ENCODE peak calls at places on chromosome 1, in ten cellular contexts. One of them, this sample, is unnamed.

GRCh38 chr1:174995916-174996315 is 3.8 kb upstream of the CACYBP start:
- DNase-seq in prostate gland: no peak
- DNase-seq in heart right ventricle: no peak
- DNase-seq in astrocyte of the spinal cord: peak; percentile 16
- DNase-seq in heart left ventricle: no peak
- DNase-seq in body of pancreas: no peak
- DNase-seq in left ventricle myocardium inferior: no peak
- DNase-seq in AG10803: peak; percentile 52
- DNase-seq in CD8-positive, alpha-beta T cell: no peak
- DNase-seq in lung: no peak
- DNase-seq in this sample: no peak

GRCh38 chr1:94986783-94987182 is 59.9 kb upstream of the CNN3 start:
- DNase-seq in prostate gland: no peak
- DNase-seq in heart right ventricle: no peak
- DNase-seq in astrocyte of the spinal cord: peak; percentile 57
- DNase-seq in heart left ventricle: no peak
- DNase-seq in body of pancreas: no peak
- DNase-seq in left ventricle myocardium inferior: no peak
- DNase-seq in AG10803: peak; percentile 84
- DNase-seq in CD8-positive, alpha-beta T cell: no peak
- DNase-seq in lung: no peak
- DNase-seq in this sample: no peak

GRCh38 chr1:54812801-54813478 is 11.8 kb upstream of the TTC22 start:
- DNase-seq in prostate gland: no peak
- DNase-seq in heart right ventricle: no peak
- DNase-seq in astrocyte of the spinal cord: no peak
- DNase-seq in heart left ventricle: no peak
- DNase-seq in body of pancreas: no peak
- DNase-seq in left ventricle myocardium inferior: no peak
- DNase-seq in AG10803: no peak
- DNase-seq in CD8-positive, alpha-beta T cell: no peak
- DNase-seq in lung: no peak
- DNase-seq in this sample: no peak

GRCh38 chr1:54453509-54453908 is 47.3 kb upstream of the SSBP3 start:
- DNase-seq in prostate gland: no peak
- DNase-seq in heart right ventricle: no peak
- DNase-seq in astrocyte of the spinal cord: no peak
- DNase-seq in heart left ventricle: no peak
- DNase-seq in body of pancreas: no peak
- DNase-seq in left ventricle myocardium inferior: no peak
- DNase-seq in AG10803: no peak
- DNase-seq in CD8-positive, alpha-beta T cell: no peak
- DNase-seq in lung: no peak
- DNase-seq in this sample: no peak

GRCh38 chr1:12810691-12811408 is 19.7 kb downstream of the PRAMEF1 start:
- DNase-seq in prostate gland: no peak
- DNase-seq in heart right ventricle: no peak
- DNase-seq in astrocyte of the spinal cord: peak; percentile 3
- DNase-seq in heart left ventricle: no peak
- DNase-seq in body of pancreas: no peak
- DNase-seq in left ventricle myocardium inferior: no peak
- DNase-seq in AG10803: peak; percentile 78
- DNase-seq in CD8-positive, alpha-beta T cell: no peak
- DNase-seq in lung: no peak
- DNase-seq in this sample: peak; percentile 54

GRCh38 chr1:52588535-52588934 is 13.6 kb upstream of the GPX7 start:
- DNase-seq in prostate gland: no peak
- DNase-seq in heart right ventricle: no peak
- DNase-seq in astrocyte of the spinal cord: no peak
- DNase-seq in heart left ventricle: no peak
- DNase-seq in body of pancreas: no peak
- DNase-seq in left ventricle myocardium inferior: no peak
- DNase-seq in AG10803: no peak
- DNase-seq in CD8-positive, alpha-beta T cell: no peak
- DNase-seq in lung: no peak
- DNase-seq in this sample: no peak

GRCh38 chr1:58727363-58727762 is 27.5 kb upstream of the MYSM1 start:
- DNase-seq in prostate gland: peak; percentile 30
- DNase-seq in heart right ventricle: no peak
- DNase-seq in astrocyte of the spinal cord: peak; percentile 84
- DNase-seq in heart left ventricle: no peak
- DNase-seq in body of pancreas: no peak
- DNase-seq in left ventricle myocardium inferior: no peak
- DNase-seq in AG10803: peak; percentile 85
- DNase-seq in CD8-positive, alpha-beta T cell: no peak
- DNase-seq in lung: no peak
- DNase-seq in this sample: peak; percentile 82

GRCh38 chr1:53669511-53670191 is 69.3 kb downstream of the GLIS1 start:
- DNase-seq in prostate gland: no peak
- DNase-seq in heart right ventricle: no peak
- DNase-seq in astrocyte of the spinal cord: no peak
- DNase-seq in heart left ventricle: no peak
- DNase-seq in body of pancreas: no peak
- DNase-seq in left ventricle myocardium inferior: no peak
- DNase-seq in AG10803: peak; percentile 58
- DNase-seq in CD8-positive, alpha-beta T cell: no peak
- DNase-seq in lung: no peak
- DNase-seq in this sample: peak; percentile 71

GRCh38 chr1:72184099-72184695 is 98.1 kb downstream of the NEGR1 start:
- DNase-seq in prostate gland: no peak
- DNase-seq in heart right ventricle: no peak
- DNase-seq in astrocyte of the spinal cord: no peak
- DNase-seq in heart left ventricle: no peak
- DNase-seq in body of pancreas: no peak
- DNase-seq in left ventricle myocardium inferior: no peak
- DNase-seq in AG10803: peak; percentile 49
- DNase-seq in CD8-positive, alpha-beta T cell: no peak
- DNase-seq in lung: no peak
- DNase-seq in this sample: peak; percentile 20

GRCh38 chr1:72182859-72183258 is 99.5 kb downstream of the NEGR1 start:
- DNase-seq in prostate gland: no peak
- DNase-seq in heart right ventricle: no peak
- DNase-seq in astrocyte of the spinal cord: no peak
- DNase-seq in heart left ventricle: no peak
- DNase-seq in body of pancreas: no peak
- DNase-seq in left ventricle myocardium inferior: no peak
- DNase-seq in AG10803: no peak
- DNase-seq in CD8-positive, alpha-beta T cell: no peak
- DNase-seq in lung: no peak
- DNase-seq in this sample: no peak

DNA sequence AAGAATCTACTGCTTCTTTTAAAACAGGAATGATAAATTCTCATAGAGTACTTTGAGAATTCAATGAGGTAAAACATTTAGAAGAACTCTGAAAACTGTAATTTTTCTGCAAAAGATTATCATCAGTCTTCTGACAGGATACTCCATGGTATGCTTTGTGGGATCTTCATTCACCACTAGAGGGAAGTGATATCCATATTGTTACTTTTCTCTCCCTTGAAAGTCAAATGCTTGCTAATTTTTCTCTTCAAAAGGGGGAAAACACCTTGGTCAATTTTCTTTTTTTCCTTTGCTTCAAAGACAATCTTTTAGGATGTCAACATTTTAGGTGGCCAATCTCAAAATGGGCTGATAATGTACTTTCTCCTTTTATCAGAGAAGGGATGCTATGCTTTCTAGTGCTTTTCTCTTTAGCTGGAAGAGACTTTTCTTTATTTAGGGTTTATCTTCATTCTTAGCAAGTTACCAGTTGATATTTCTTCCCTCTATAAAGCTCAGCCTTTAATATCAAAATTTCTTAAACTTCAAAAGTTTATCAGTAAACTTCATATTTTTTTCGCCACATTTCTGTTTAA is 95.5 kb downstream of the NEGR1 start:
- DNase-seq in prostate gland: no peak
- DNase-seq in heart right ventricle: no peak
- DNase-seq in astrocyte of the spinal cord: peak; percentile 45
- DNase-seq in heart left ventricle: no peak
- DNase-seq in body of pancreas: no peak
- DNase-seq in left ventricle myocardium inferior: no peak
- DNase-seq in AG10803: peak; percentile 42
- DNase-seq in CD8-positive, alpha-beta T cell: no peak
- DNase-seq in lung: no peak
- DNase-seq in this sample: peak; percentile 57
- TF ChIP-seq CTCF in prostate gland: no peak
- TF ChIP-seq CTCF in heart right ventricle: peak; percentile 56
- TF ChIP-seq CTCF in astrocyte of the spinal cord: peak; percentile 73
- TF ChIP-seq CTCF in heart left ventricle: peak; percentile 57
- TF ChIP-seq CTCF in body of pancreas: peak; percentile 22
- TF ChIP-seq CTCF in left ventricle myocardium inferior: peak; percentile 60
- TF ChIP-seq CTCF in AG10803: peak; percentile 86
- TF ChIP-seq CTCF in CD8-positive, alpha-beta T cell: no peak
- TF ChIP-seq CTCF in lung: no peak
- TF ChIP-seq CTCF in this sample: peak; percentile 77

GRCh38 chr1:21779613-21780521 is 3.1 kb downstream of the USP48 start:
- DNase-seq in prostate gland: no peak
- DNase-seq in heart right ventricle: no peak
- DNase-seq in astrocyte of the spinal cord: no peak
- DNase-seq in heart left ventricle: no peak
- DNase-seq in body of pancreas: no peak
- DNase-seq in left ventricle myocardium inferior: no peak
- DNase-seq in AG10803: no peak
- DNase-seq in CD8-positive, alpha-beta T cell: no peak
- DNase-seq in lung: no peak
- DNase-seq in this sample: peak; percentile 49

GRCh38 chr1:21781971-21782867 is 730 bp downstream of the USP48 start:
- DNase-seq in prostate gland: peak; percentile 64
- DNase-seq in heart right ventricle: no peak
- DNase-seq in astrocyte of the spinal cord: peak; percentile 57
- DNase-seq in heart left ventricle: no peak
- DNase-seq in body of pancreas: peak; percentile 29
- DNase-seq in left ventricle myocardium inferior: no peak
- DNase-seq in AG10803: peak; percentile 65
- DNase-seq in CD8-positive, alpha-beta T cell: peak; percentile 61
- DNase-seq in lung: peak; percentile 54
- DNase-seq in this sample: peak; percentile 69

GRCh38 chr1:21782868-21783678 is at the start of gene USP48:
- DNase-seq in prostate gland: peak; percentile 98
- DNase-seq in heart right ventricle: peak; percentile 99
- DNase-seq in astrocyte of the spinal cord: peak; percentile 96
- DNase-seq in heart left ventricle: peak; percentile 98
- DNase-seq in body of pancreas: peak; percentile 98
- DNase-seq in left ventricle myocardium inferior: peak; percentile 96
- DNase-seq in AG10803: peak; percentile 96
- DNase-seq in CD8-positive, alpha-beta T cell: peak; percentile 96
- DNase-seq in lung: peak; percentile 97
- DNase-seq in this sample: peak; percentile 98

GRCh38 chr1:21786640-21787039 is 3.7 kb upstream of the USP48 start:
- DNase-seq in prostate gland: no peak
- DNase-seq in heart right ventricle: no peak
- DNase-seq in astrocyte of the spinal cord: no peak
- DNase-seq in heart left ventricle: no peak
- DNase-seq in body of pancreas: no peak
- DNase-seq in left ventricle myocardium inferior: no peak
- DNase-seq in AG10803: no peak
- DNase-seq in CD8-positive, alpha-beta T cell: no peak
- DNase-seq in lung: no peak
- DNase-seq in this sample: no peak

GRCh38 chr1:21783679-21784603 is 992 bp upstream of the USP48 start:
- DNase-seq in prostate gland: peak; percentile 6
- DNase-seq in heart right ventricle: peak; percentile 18
- DNase-seq in astrocyte of the spinal cord: peak; percentile 96
- DNase-seq in heart left ventricle: no peak
- DNase-seq in body of pancreas: peak; percentile 61
- DNase-seq in left ventricle myocardium inferior: no peak
- DNase-seq in AG10803: peak; percentile 63
- DNase-seq in CD8-positive, alpha-beta T cell: no peak
- DNase-seq in lung: no peak
- DNase-seq in this sample: peak; percentile 92
- H3K4me3 ChIP-seq in prostate gland: peak overlapping the region; percentile 94
- H3K4me3 ChIP-seq in heart right ventricle: peak overlapping the region; percentile 80
- H3K4me3 ChIP-seq in astrocyte of the spinal cord: peak overlapping the region; percentile 93
- H3K4me3 ChIP-seq in heart left ventricle: peak overlapping the region; percentile 98
- H3K4me3 ChIP-seq in body of pancreas: peak overlapping the region; percentile 92
- H3K4me3 ChIP-seq in left ventricle myocardium inferior: peak overlapping the region; percentile 85
- H3K4me3 ChIP-seq in AG10803: peak overlapping the region; percentile 95
- H3K4me3 ChIP-seq in CD8-positive, alpha-beta T cell: peak overlapping the region; percentile 89
- H3K4me3 ChIP-seq in lung: no peak overlapping the region
- H3K4me3 ChIP-seq in this sample: peak overlapping the region; percentile 77

GRCh38 chr1:173097001-173097400 is 46.3 kb upstream of the TNFSF18 start:
- DNase-seq in prostate gland: no peak
- DNase-seq in heart right ventricle: no peak
- DNase-seq in astrocyte of the spinal cord: peak; percentile 21
- DNase-seq in heart left ventricle: no peak
- DNase-seq in body of pancreas: no peak
- DNase-seq in left ventricle myocardium inferior: no peak
- DNase-seq in AG10803: peak; percentile 59
- DNase-seq in CD8-positive, alpha-beta T cell: no peak
- DNase-seq in lung: no peak
- DNase-seq in this sample: peak; percentile 13

GRCh38 chr1:173099166-173099565 is 48.4 kb upstream of the TNFSF18 start:
- DNase-seq in prostate gland: no peak
- DNase-seq in heart right ventricle: no peak
- DNase-seq in astrocyte of the spinal cord: no peak
- DNase-seq in heart left ventricle: no peak
- DNase-seq in body of pancreas: no peak
- DNase-seq in left ventricle myocardium inferior: no peak
- DNase-seq in AG10803: no peak
- DNase-seq in CD8-positive, alpha-beta T cell: no peak
- DNase-seq in lung: no peak
- DNase-seq in this sample: no peak

GRCh38 chr1:173095632-173096031 is 44.9 kb upstream of the TNFSF18 start:
- DNase-seq in prostate gland: no peak
- DNase-seq in heart right ventricle: no peak
- DNase-seq in astrocyte of the spinal cord: peak; percentile 80
- DNase-seq in heart left ventricle: no peak
- DNase-seq in body of pancreas: no peak
- DNase-seq in left ventricle myocardium inferior: no peak
- DNase-seq in AG10803: peak; percentile 87
- DNase-seq in CD8-positive, alpha-beta T cell: no peak
- DNase-seq in lung: no peak
- DNase-seq in this sample: peak; percentile 57

GRCh38 chr1:173093721-173094450 is 43.1 kb upstream of the TNFSF18 start:
- DNase-seq in prostate gland: no peak
- DNase-seq in heart right ventricle: no peak
- DNase-seq in astrocyte of the spinal cord: peak; percentile 10
- DNase-seq in heart left ventricle: no peak
- DNase-seq in body of pancreas: no peak
- DNase-seq in left ventricle myocardium inferior: no peak
- DNase-seq in AG10803: peak; percentile 44
- DNase-seq in CD8-positive, alpha-beta T cell: no peak
- DNase-seq in lung: no peak
- DNase-seq in this sample: peak; percentile 10

DNA sequence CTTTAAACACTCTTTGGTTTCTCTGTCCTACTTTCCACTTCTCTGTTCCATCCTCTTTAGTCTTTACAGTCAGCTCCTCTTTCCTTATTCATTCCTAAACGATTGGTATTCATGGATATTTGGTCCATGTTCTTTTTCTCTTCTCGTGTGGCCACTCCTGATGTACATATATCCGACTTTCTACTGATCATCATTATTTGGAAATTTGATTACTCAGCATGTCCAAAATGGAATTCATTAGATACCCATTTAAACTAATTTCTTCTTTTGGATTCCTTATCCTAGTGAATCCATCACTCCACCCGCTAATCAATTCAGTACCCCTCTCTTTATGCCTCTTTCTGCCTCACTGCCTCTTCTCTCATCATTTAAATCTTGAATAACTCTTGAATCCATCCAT is 43.8 kb upstream of the TNFSF18 start:
- DNase-seq in prostate gland: no peak
- DNase-seq in heart right ventricle: no peak
- DNase-seq in astrocyte of the spinal cord: no peak
- DNase-seq in heart left ventricle: no peak
- DNase-seq in body of pancreas: no peak
- DNase-seq in left ventricle myocardium inferior: no peak
- DNase-seq in AG10803: no peak
- DNase-seq in CD8-positive, alpha-beta T cell: no peak
- DNase-seq in lung: no peak
- DNase-seq in this sample: no peak
- TF ChIP-seq CTCF in prostate gland: no peak
- TF ChIP-seq CTCF in heart right ventricle: no peak
- TF ChIP-seq CTCF in astrocyte of the spinal cord: no peak
- TF ChIP-seq CTCF in heart left ventricle: no peak
- TF ChIP-seq CTCF in body of pancreas: no peak
- TF ChIP-seq CTCF in left ventricle myocardium inferior: no peak
- TF ChIP-seq CTCF in AG10803: no peak
- TF ChIP-seq CTCF in CD8-positive, alpha-beta T cell: no peak
- TF ChIP-seq CTCF in lung: no peak
- TF ChIP-seq CTCF in this sample: no peak

DNA sequence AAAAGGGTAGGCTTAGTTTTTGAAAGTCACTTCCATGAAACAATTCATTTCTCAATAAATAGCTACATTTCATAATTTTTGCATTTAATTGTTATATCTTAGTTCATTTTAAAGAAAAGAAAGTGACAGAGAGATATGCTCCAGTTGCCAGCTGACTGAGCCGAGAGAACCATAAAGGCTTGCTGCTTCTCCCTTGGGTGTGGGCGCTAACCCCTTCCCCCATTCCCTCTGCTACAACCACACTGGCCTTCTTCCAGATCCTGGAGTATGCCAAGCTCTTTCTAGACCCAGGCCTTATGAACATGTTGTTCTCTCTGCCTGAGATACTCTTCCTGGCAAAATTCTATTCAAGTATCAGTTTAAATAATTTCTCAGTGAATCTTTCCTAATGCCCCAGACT is 12.3 kb downstream of the SORT1 start:
- DNase-seq in prostate gland: no peak
- DNase-seq in heart right ventricle: peak; percentile 12
- DNase-seq in astrocyte of the spinal cord: no peak
- DNase-seq in heart left ventricle: peak; percentile 74
- DNase-seq in body of pancreas: peak; percentile 66
- DNase-seq in left ventricle myocardium inferior: peak; percentile 32
- DNase-seq in AG10803: no peak
- DNase-seq in CD8-positive, alpha-beta T cell: no peak
- DNase-seq in lung: no peak
- DNase-seq in this sample: no peak
- H3K4me3 ChIP-seq in prostate gland: no peak overlapping the region
- H3K4me3 ChIP-seq in heart right ventricle: no peak overlapping the region
- H3K4me3 ChIP-seq in astrocyte of the spinal cord: no peak overlapping the region
- H3K4me3 ChIP-seq in heart left ventricle: no peak overlapping the region
- H3K4me3 ChIP-seq in body of pancreas: no peak overlapping the region
- H3K4me3 ChIP-seq in left ventricle myocardium inferior: peak overlapping the region; percentile 19
- H3K4me3 ChIP-seq in AG10803: no peak overlapping the region
- H3K4me3 ChIP-seq in CD8-positive, alpha-beta T cell: no peak overlapping the region
- H3K4me3 ChIP-seq in lung: no peak overlapping the region
- H3K4me3 ChIP-seq in this sample: no peak overlapping the region